ENCODE peak calls at places on chromosomes 16 and 17, in seven cellular contexts. X is aorta, T is GM12865, C is AG10803, R is ovary, Y is IMR-90, V is uterus. M is an unnamed sample.

GRCh38 chr17:77424585-77425344 is 284.0 kb downstream of the SEC14L1 start:
- DNase-seq in X (peak; percentile 94), T (no peak), C (peak; percentile 87), R (peak; percentile 98), Y (peak; percentile 96), V (peak; percentile 93), M (peak; percentile 88)

GRCh38 chr16:68284847-68285246 is 20.5 kb downstream of the SLC7A6 start:
- DNase-seq in X (no peak), T (peak; percentile 76), C (no peak), R (no peak), Y (no peak), V (no peak), M (no peak)

GRCh38 chr17:81652901-81653771 is 3.2 kb downstream of the PDE6G start:
- DNase-seq in X (no peak), T (peak; percentile 37), C (no peak), R (no peak), Y (no peak), V (no peak), M (no peak)

GRCh38 chr16:76946879-76947278 is 244.1 kb upstream of the MON1B start:
- DNase-seq in X (no peak), T (peak; percentile 8), C (peak; percentile 51), R (no peak), Y (peak; percentile 79), V (no peak), M (no peak)

GRCh38 chr16:25210758-25211157 is 6.0 kb upstream of the AQP8 start:
- DNase-seq in X (no peak), T (no peak), C (no peak), R (no peak), Y (peak; percentile 83), V (no peak), M (no peak)

GRCh38 chr16:71927383-71927782 is 32.1 kb downstream of the IST1 start:
- DNase-seq in X (no peak), T (no peak), C (peak; percentile 94), R (peak; percentile 53), Y (peak; percentile 90), V (peak; percentile 70), M (no peak)

GRCh38 chr17:44307387-44308186 is 814 bp upstream of the RUNDC3A start:
- DNase-seq in X (peak; percentile 77), T (no peak), C (peak; percentile 34), R (peak; percentile 76), Y (no peak), V (no peak), M (no peak)

GRCh38 chr16:79393121-79393520 is 207.4 kb downstream of the MAF start:
- DNase-seq in X (no peak), T (no peak), C (no peak), R (no peak), Y (no peak), V (no peak), M (no peak)

GRCh38 chr16:15498427-15499175 is 64.2 kb downstream of the BMERB1 start:
- DNase-seq in X (no peak), T (no peak), C (peak; percentile 58), R (no peak), Y (peak; percentile 71), V (no peak), M (no peak)

GRCh38 chr16:84489141-84489540 is 15.3 kb downstream of the MEAK7 start:
- DNase-seq in X (peak; percentile 57), T (no peak), C (no peak), R (no peak), Y (no peak), V (no peak), M (peak; percentile 48)

GRCh38 chr16:83727018-83727417 is 80.8 kb upstream of the HSBP1 start:
- DNase-seq in X (no peak), T (no peak), C (peak; percentile 31), R (no peak), Y (peak; percentile 57), V (no peak), M (no peak)

GRCh38 chr17:4086041-4086483 is 56.8 kb downstream of the ZZEF1 start:
- DNase-seq in X (no peak), T (peak; percentile 50), C (no peak), R (no peak), Y (no peak), V (no peak), M (no peak)

GRCh38 chr16:471353-472198 is 46.1 kb downstream of the RAB11FIP3 start:
- DNase-seq in X (no peak), T (no peak), C (peak; percentile 85), R (no peak), Y (peak; percentile 19), V (no peak), M (no peak)

GRCh38 chr17:78112508-78113471 is 15.8 kb downstream of the TMC6 start:
- DNase-seq in X (peak; percentile 92), T (peak; percentile 83), C (peak; percentile 33), R (peak; percentile 87), Y (peak; percentile 13), V (peak; percentile 58), M (peak; percentile 89)

GRCh38 chr17:15510361-15510760 is 42.9 kb upstream of the CDRT4 start:
- DNase-seq in X (no peak), T (no peak), C (peak; percentile 82), R (no peak), Y (peak; percentile 83), V (no peak), M (no peak)

GRCh38 chr16:74568961-74569631 is 37.8 kb downstream of the GLG1 start:
- DNase-seq in X (no peak), T (no peak), C (peak; percentile 56), R (no peak), Y (peak; percentile 63), V (no peak), M (no peak)

GRCh38 chr17:12928736-12929135 is 89.1 kb downstream of the ELAC2 start:
- DNase-seq in X (no peak), T (peak; percentile 5), C (peak; percentile 11), R (no peak), Y (no peak), V (no peak), M (no peak)

GRCh38 chr17:75227729-75228128 is 22.2 kb downstream of the NUP85 start:
- DNase-seq in X (no peak), T (no peak), C (no peak), R (no peak), Y (no peak), V (no peak), M (no peak)

GRCh38 chr16:28534542-28535373 is 4.0 kb downstream of the NUPR1 start:
- DNase-seq in X (no peak), T (no peak), C (peak; percentile 89), R (no peak), Y (no peak), V (peak; percentile 61), M (peak; percentile 68)

GRCh38 chr16:84973776-84974523 is 37.4 kb downstream of the ZDHHC7 start:
- DNase-seq in X (no peak), T (no peak), C (no peak), R (no peak), Y (no peak), V (no peak), M (no peak)

GRCh38 chr17:2335726-2336214 is 487 bp downstream of the TSR1 start:
- DNase-seq in X (no peak), T (no peak), C (peak; percentile 27), R (peak; percentile 53), Y (no peak), V (no peak), M (no peak)

GRCh38 chr16:67942200-67942509 is 1.8 kb downstream of the LCAT start:
- DNase-seq in X (peak; percentile 78), T (peak; percentile 67), C (peak; percentile 24), R (peak; percentile 53), Y (peak; percentile 20), V (no peak), M (no peak)

GRCh38 chr16:79573071-79573470 is 27.5 kb downstream of the MAF start:
- DNase-seq in X (no peak), T (no peak), C (no peak), R (no peak), Y (no peak), V (no peak), M (no peak)

GRCh38 chr16:73066321-73066926 is 18.5 kb upstream of the ZFHX3 start:
- DNase-seq in X (peak; percentile 72), T (no peak), C (no peak), R (no peak), Y (no peak), V (no peak), M (no peak)
- H3K4me3 ChIP-seq in X (no peak overlapping the region), T (no peak overlapping the region), C (no peak overlapping the region), R (peak overlapping the region; percentile 1), Y (no peak overlapping the region), V (peak overlapping the region; percentile 13), M (peak overlapping the region; percentile 30)

GRCh38 chr17:31320231-31320630 is 1.2 kb downstream of the EVI2A start:
- DNase-seq in X (no peak), T (peak; percentile 30), C (no peak), R (no peak), Y (no peak), V (no peak), M (no peak)
- H3K4me3 ChIP-seq in X (no peak overlapping the region), T (peak overlapping the region; percentile 85), C (no peak overlapping the region), R (no peak overlapping the region), Y (no peak overlapping the region), V (no peak overlapping the region), M (peak overlapping the region; percentile 45)

DNA sequence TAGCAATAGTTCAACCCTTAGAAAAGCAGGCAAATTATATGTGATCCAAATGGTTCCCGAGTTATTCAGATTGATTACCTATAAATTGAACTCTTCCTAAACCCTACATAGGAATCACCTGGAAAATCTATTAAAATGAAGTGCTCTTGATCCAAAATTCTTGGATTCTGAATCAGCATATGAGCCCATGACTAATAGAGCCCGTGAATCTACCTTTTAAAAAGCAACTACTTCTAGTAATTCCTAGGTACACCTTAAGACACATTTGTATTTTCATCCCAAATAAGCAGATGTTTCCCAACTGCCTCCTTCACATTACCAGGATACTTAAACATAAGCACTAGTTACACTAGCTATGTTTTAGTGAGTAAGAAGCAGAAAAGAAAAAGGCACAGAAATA is 1171.0 kb upstream of the GOT2 start:
- DNase-seq in X (no peak), T (no peak), C (no peak), R (no peak), Y (no peak), V (no peak), M (no peak)
- H3K4me3 ChIP-seq in X (no peak overlapping the region), T (no peak overlapping the region), C (no peak overlapping the region), R (no peak overlapping the region), Y (no peak overlapping the region), V (no peak overlapping the region), M (no peak overlapping the region)

DNA sequence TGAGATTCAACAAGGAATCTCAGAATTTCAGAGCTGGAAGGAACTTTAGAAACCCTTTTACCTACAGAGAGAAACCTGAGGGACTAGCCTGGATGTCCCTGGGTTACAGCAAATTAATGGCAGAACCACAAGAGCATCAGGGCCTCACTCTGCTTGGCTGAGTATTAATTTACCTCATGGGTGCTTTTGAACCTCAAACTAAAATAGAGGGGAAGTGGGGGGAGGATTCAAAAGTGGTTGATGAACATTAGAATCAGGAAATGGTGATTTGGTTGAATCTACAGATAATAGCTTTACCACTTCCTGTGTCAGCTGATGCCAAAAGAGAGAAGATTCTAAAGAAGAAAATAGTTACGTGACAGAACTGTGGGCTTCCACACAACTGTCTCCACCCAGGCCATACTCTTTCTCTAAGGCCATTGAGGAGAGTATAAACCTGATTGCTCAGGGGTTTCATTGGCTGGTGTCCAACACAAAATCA is 11.3 kb upstream of the SKAP1 start:
- DNase-seq in X (no peak), T (peak; percentile 88), C (no peak), R (no peak), Y (no peak), V (no peak), M (no peak)
- H3K4me3 ChIP-seq in X (no peak overlapping the region), T (peak overlapping the region; percentile 7), C (no peak overlapping the region), R (no peak overlapping the region), Y (no peak overlapping the region), V (no peak overlapping the region), M (no peak overlapping the region)

GRCh38 chr16:56682703-56683397 is 580 bp downstream of the MT1X start:
- DNase-seq in X (no peak), T (no peak), C (no peak), R (peak; percentile 52), Y (no peak), V (peak; percentile 26), M (no peak)
- H3K4me3 ChIP-seq in X (peak overlapping the region; percentile 66), T (peak overlapping the region; percentile 63), C (peak overlapping the region; percentile 79), R (peak overlapping the region; percentile 35), Y (peak overlapping the region; percentile 58), V (peak overlapping the region; percentile 48), M (peak overlapping the region; percentile 63)

GRCh38 chr17:73255671-73256181 is 6.0 kb downstream of the CPSF4L start:
- DNase-seq in X (peak; percentile 86), T (peak; percentile 66), C (peak; percentile 12), R (peak; percentile 77), Y (peak; percentile 24), V (peak; percentile 63), M (no peak)
- H3K4me3 ChIP-seq in X (no peak overlapping the region), T (no peak overlapping the region), C (no peak overlapping the region), R (no peak overlapping the region), Y (no peak overlapping the region), V (no peak overlapping the region), M (no peak overlapping the region)

M was measured in upper lobe of right lung.